ENCODE peak calls at places on chromosomes 7 and 10, in ten cellular contexts. One of them, this sample, is unnamed.

GRCh38 chr10:49362596-49363260 is 33.2 kb downstream of the DRGX start:
- DNase-seq in pulmonary artery endothelial cell: no peak
- DNase-seq in T-helper 2 cell: no peak
- DNase-seq in activated CD8-positive, alpha-beta T cell treated with anti-CD3 and anti-CD28 coated beads for 36 hours: no peak
- DNase-seq in T follicular helper cell: no peak
- DNase-seq in AG08395: no peak
- DNase-seq in effector memory CD8-positive, alpha-beta T cell: no peak
- DNase-seq in astrocyte of the spinal cord: no peak
- DNase-seq in NCI-H1417 treated with DMSO at 0.1 percent for 48 hours: no peak
- DNase-seq in endothelial cell of umbilical vein: no peak
- DNase-seq in this sample: no peak

GRCh38 chr7:78134256-78134655 is 335.7 kb downstream of the PHTF2 start:
- DNase-seq in pulmonary artery endothelial cell: no peak
- DNase-seq in T-helper 2 cell: no peak
- DNase-seq in activated CD8-positive, alpha-beta T cell treated with anti-CD3 and anti-CD28 coated beads for 36 hours: peak; percentile 2
- DNase-seq in T follicular helper cell: no peak
- DNase-seq in AG08395: peak; percentile 76
- DNase-seq in effector memory CD8-positive, alpha-beta T cell: no peak
- DNase-seq in astrocyte of the spinal cord: peak; percentile 53
- DNase-seq in NCI-H1417 treated with DMSO at 0.1 percent for 48 hours: no peak
- DNase-seq in endothelial cell of umbilical vein: peak; percentile 24
- DNase-seq in this sample: no peak

GRCh38 chr7:155340071-155340531 is 42.4 kb downstream of the INSIG1 start:
- DNase-seq in pulmonary artery endothelial cell: no peak
- DNase-seq in T-helper 2 cell: no peak
- DNase-seq in activated CD8-positive, alpha-beta T cell treated with anti-CD3 and anti-CD28 coated beads for 36 hours: no peak
- DNase-seq in T follicular helper cell: no peak
- DNase-seq in AG08395: no peak
- DNase-seq in effector memory CD8-positive, alpha-beta T cell: no peak
- DNase-seq in astrocyte of the spinal cord: no peak
- DNase-seq in NCI-H1417 treated with DMSO at 0.1 percent for 48 hours: no peak
- DNase-seq in endothelial cell of umbilical vein: no peak
- DNase-seq in this sample: no peak

GRCh38 chr7:136741941-136742340 is 126.5 kb upstream of the CHRM2 start:
- DNase-seq in pulmonary artery endothelial cell: no peak
- DNase-seq in T-helper 2 cell: no peak
- DNase-seq in activated CD8-positive, alpha-beta T cell treated with anti-CD3 and anti-CD28 coated beads for 36 hours: no peak
- DNase-seq in T follicular helper cell: no peak
- DNase-seq in AG08395: no peak
- DNase-seq in effector memory CD8-positive, alpha-beta T cell: no peak
- DNase-seq in astrocyte of the spinal cord: peak; percentile 2
- DNase-seq in NCI-H1417 treated with DMSO at 0.1 percent for 48 hours: no peak
- DNase-seq in endothelial cell of umbilical vein: no peak
- DNase-seq in this sample: no peak

GRCh38 chr10:56606202-56606601 is 245.1 kb upstream of the ZWINT start:
- DNase-seq in pulmonary artery endothelial cell: no peak
- DNase-seq in T-helper 2 cell: no peak
- DNase-seq in activated CD8-positive, alpha-beta T cell treated with anti-CD3 and anti-CD28 coated beads for 36 hours: no peak
- DNase-seq in T follicular helper cell: no peak
- DNase-seq in AG08395: no peak
- DNase-seq in effector memory CD8-positive, alpha-beta T cell: no peak
- DNase-seq in astrocyte of the spinal cord: no peak
- DNase-seq in NCI-H1417 treated with DMSO at 0.1 percent for 48 hours: no peak
- DNase-seq in endothelial cell of umbilical vein: no peak
- DNase-seq in this sample: no peak

GRCh38 chr10:35546824-35547225 is 58.3 kb upstream of the GJD4 start:
- DNase-seq in pulmonary artery endothelial cell: no peak
- DNase-seq in T-helper 2 cell: no peak
- DNase-seq in activated CD8-positive, alpha-beta T cell treated with anti-CD3 and anti-CD28 coated beads for 36 hours: no peak
- DNase-seq in T follicular helper cell: no peak
- DNase-seq in AG08395: no peak
- DNase-seq in effector memory CD8-positive, alpha-beta T cell: no peak
- DNase-seq in astrocyte of the spinal cord: peak; percentile 84
- DNase-seq in NCI-H1417 treated with DMSO at 0.1 percent for 48 hours: no peak
- DNase-seq in endothelial cell of umbilical vein: no peak
- DNase-seq in this sample: no peak

GRCh38 chr7:141558544-141559183 is 7.5 kb downstream of the AGK start:
- DNase-seq in pulmonary artery endothelial cell: no peak
- DNase-seq in T-helper 2 cell: no peak
- DNase-seq in activated CD8-positive, alpha-beta T cell treated with anti-CD3 and anti-CD28 coated beads for 36 hours: peak; percentile 32
- DNase-seq in T follicular helper cell: no peak
- DNase-seq in AG08395: no peak
- DNase-seq in effector memory CD8-positive, alpha-beta T cell: peak; percentile 22
- DNase-seq in astrocyte of the spinal cord: peak; percentile 83
- DNase-seq in NCI-H1417 treated with DMSO at 0.1 percent for 48 hours: peak; percentile 78
- DNase-seq in endothelial cell of umbilical vein: peak; percentile 37
- DNase-seq in this sample: no peak

GRCh38 chr7:155338632-155339320 is 41.1 kb downstream of the INSIG1 start:
- DNase-seq in pulmonary artery endothelial cell: no peak
- DNase-seq in T-helper 2 cell: no peak
- DNase-seq in activated CD8-positive, alpha-beta T cell treated with anti-CD3 and anti-CD28 coated beads for 36 hours: peak; percentile 79
- DNase-seq in T follicular helper cell: no peak
- DNase-seq in AG08395: no peak
- DNase-seq in effector memory CD8-positive, alpha-beta T cell: peak; percentile 46
- DNase-seq in astrocyte of the spinal cord: no peak
- DNase-seq in NCI-H1417 treated with DMSO at 0.1 percent for 48 hours: no peak
- DNase-seq in endothelial cell of umbilical vein: no peak
- DNase-seq in this sample: no peak

GRCh38 chr7:108103566-108104298 is 26.4 kb downstream of the LAMB4 start:
- DNase-seq in pulmonary artery endothelial cell: no peak
- DNase-seq in T-helper 2 cell: no peak
- DNase-seq in activated CD8-positive, alpha-beta T cell treated with anti-CD3 and anti-CD28 coated beads for 36 hours: no peak
- DNase-seq in T follicular helper cell: no peak
- DNase-seq in AG08395: no peak
- DNase-seq in effector memory CD8-positive, alpha-beta T cell: no peak
- DNase-seq in astrocyte of the spinal cord: no peak
- DNase-seq in NCI-H1417 treated with DMSO at 0.1 percent for 48 hours: no peak
- DNase-seq in endothelial cell of umbilical vein: no peak
- DNase-seq in this sample: no peak

GRCh38 chr7:148185050-148185449 is 405.5 kb upstream of the C7orf33 start:
- DNase-seq in pulmonary artery endothelial cell: no peak
- DNase-seq in T-helper 2 cell: no peak
- DNase-seq in activated CD8-positive, alpha-beta T cell treated with anti-CD3 and anti-CD28 coated beads for 36 hours: no peak
- DNase-seq in T follicular helper cell: no peak
- DNase-seq in AG08395: no peak
- DNase-seq in effector memory CD8-positive, alpha-beta T cell: no peak
- DNase-seq in astrocyte of the spinal cord: peak; percentile 0
- DNase-seq in NCI-H1417 treated with DMSO at 0.1 percent for 48 hours: no peak
- DNase-seq in endothelial cell of umbilical vein: no peak
- DNase-seq in this sample: no peak

GRCh38 chr10:7906128-7906527 is 87.8 kb downstream of the TAF3 start:
- DNase-seq in pulmonary artery endothelial cell: no peak
- DNase-seq in T-helper 2 cell: no peak
- DNase-seq in activated CD8-positive, alpha-beta T cell treated with anti-CD3 and anti-CD28 coated beads for 36 hours: no peak
- DNase-seq in T follicular helper cell: no peak
- DNase-seq in AG08395: no peak
- DNase-seq in effector memory CD8-positive, alpha-beta T cell: no peak
- DNase-seq in astrocyte of the spinal cord: no peak
- DNase-seq in NCI-H1417 treated with DMSO at 0.1 percent for 48 hours: no peak
- DNase-seq in endothelial cell of umbilical vein: no peak
- DNase-seq in this sample: no peak

GRCh38 chr10:34305189-34305588 is 509.9 kb downstream of the PARD3 start:
- DNase-seq in pulmonary artery endothelial cell: no peak
- DNase-seq in T-helper 2 cell: no peak
- DNase-seq in activated CD8-positive, alpha-beta T cell treated with anti-CD3 and anti-CD28 coated beads for 36 hours: peak; percentile 2
- DNase-seq in T follicular helper cell: no peak
- DNase-seq in AG08395: no peak
- DNase-seq in effector memory CD8-positive, alpha-beta T cell: no peak
- DNase-seq in astrocyte of the spinal cord: no peak
- DNase-seq in NCI-H1417 treated with DMSO at 0.1 percent for 48 hours: no peak
- DNase-seq in endothelial cell of umbilical vein: no peak
- DNase-seq in this sample: no peak

GRCh38 chr7:33619264-33619663 is 286.1 kb upstream of the BMPER start:
- DNase-seq in pulmonary artery endothelial cell: no peak
- DNase-seq in T-helper 2 cell: no peak
- DNase-seq in activated CD8-positive, alpha-beta T cell treated with anti-CD3 and anti-CD28 coated beads for 36 hours: no peak
- DNase-seq in T follicular helper cell: no peak
- DNase-seq in AG08395: no peak
- DNase-seq in effector memory CD8-positive, alpha-beta T cell: no peak
- DNase-seq in astrocyte of the spinal cord: no peak
- DNase-seq in NCI-H1417 treated with DMSO at 0.1 percent for 48 hours: no peak
- DNase-seq in endothelial cell of umbilical vein: no peak
- DNase-seq in this sample: no peak

GRCh38 chr7:127943541-127944521 is 87.4 kb downstream of the LRRC4 start:
- DNase-seq in pulmonary artery endothelial cell: no peak
- DNase-seq in T-helper 2 cell: no peak
- DNase-seq in activated CD8-positive, alpha-beta T cell treated with anti-CD3 and anti-CD28 coated beads for 36 hours: no peak
- DNase-seq in T follicular helper cell: no peak
- DNase-seq in AG08395: no peak
- DNase-seq in effector memory CD8-positive, alpha-beta T cell: no peak
- DNase-seq in astrocyte of the spinal cord: peak; percentile 68
- DNase-seq in NCI-H1417 treated with DMSO at 0.1 percent for 48 hours: no peak
- DNase-seq in endothelial cell of umbilical vein: no peak
- DNase-seq in this sample: no peak

GRCh38 chr10:119358567-119358966 is 151.2 kb downstream of the GRK5 start:
- DNase-seq in pulmonary artery endothelial cell: no peak
- DNase-seq in T-helper 2 cell: no peak
- DNase-seq in activated CD8-positive, alpha-beta T cell treated with anti-CD3 and anti-CD28 coated beads for 36 hours: no peak
- DNase-seq in T follicular helper cell: no peak
- DNase-seq in AG08395: no peak
- DNase-seq in effector memory CD8-positive, alpha-beta T cell: no peak
- DNase-seq in astrocyte of the spinal cord: no peak
- DNase-seq in NCI-H1417 treated with DMSO at 0.1 percent for 48 hours: no peak
- DNase-seq in endothelial cell of umbilical vein: no peak
- DNase-seq in this sample: no peak

GRCh38 chr10:49633327-49634045 is 19.6 kb downstream of the CHAT start:
- DNase-seq in pulmonary artery endothelial cell: no peak
- DNase-seq in T-helper 2 cell: no peak
- DNase-seq in activated CD8-positive, alpha-beta T cell treated with anti-CD3 and anti-CD28 coated beads for 36 hours: no peak
- DNase-seq in T follicular helper cell: no peak
- DNase-seq in AG08395: no peak
- DNase-seq in effector memory CD8-positive, alpha-beta T cell: no peak
- DNase-seq in astrocyte of the spinal cord: no peak
- DNase-seq in NCI-H1417 treated with DMSO at 0.1 percent for 48 hours: no peak
- DNase-seq in endothelial cell of umbilical vein: no peak
- DNase-seq in this sample: no peak

GRCh38 chr7:112154690-112155089 is 51.5 kb downstream of the DOCK4 start:
- DNase-seq in pulmonary artery endothelial cell: no peak
- DNase-seq in T-helper 2 cell: no peak
- DNase-seq in activated CD8-positive, alpha-beta T cell treated with anti-CD3 and anti-CD28 coated beads for 36 hours: no peak
- DNase-seq in T follicular helper cell: no peak
- DNase-seq in AG08395: no peak
- DNase-seq in effector memory CD8-positive, alpha-beta T cell: no peak
- DNase-seq in astrocyte of the spinal cord: no peak
- DNase-seq in NCI-H1417 treated with DMSO at 0.1 percent for 48 hours: no peak
- DNase-seq in endothelial cell of umbilical vein: no peak
- DNase-seq in this sample: no peak

GRCh38 chr7:43196379-43196778 is 83.9 kb downstream of the HECW1 start:
- DNase-seq in pulmonary artery endothelial cell: no peak
- DNase-seq in T-helper 2 cell: no peak
- DNase-seq in activated CD8-positive, alpha-beta T cell treated with anti-CD3 and anti-CD28 coated beads for 36 hours: no peak
- DNase-seq in T follicular helper cell: no peak
- DNase-seq in AG08395: no peak
- DNase-seq in effector memory CD8-positive, alpha-beta T cell: no peak
- DNase-seq in astrocyte of the spinal cord: peak; percentile 16
- DNase-seq in NCI-H1417 treated with DMSO at 0.1 percent for 48 hours: no peak
- DNase-seq in endothelial cell of umbilical vein: no peak
- DNase-seq in this sample: no peak

GRCh38 chr10:10092581-10092980 is 925.1 kb upstream of the CELF2 start:
- DNase-seq in pulmonary artery endothelial cell: no peak
- DNase-seq in T-helper 2 cell: no peak
- DNase-seq in activated CD8-positive, alpha-beta T cell treated with anti-CD3 and anti-CD28 coated beads for 36 hours: no peak
- DNase-seq in T follicular helper cell: no peak
- DNase-seq in AG08395: peak; percentile 8
- DNase-seq in effector memory CD8-positive, alpha-beta T cell: no peak
- DNase-seq in astrocyte of the spinal cord: peak; percentile 6
- DNase-seq in NCI-H1417 treated with DMSO at 0.1 percent for 48 hours: no peak
- DNase-seq in endothelial cell of umbilical vein: no peak
- DNase-seq in this sample: no peak

GRCh38 chr10:90587081-90587491 is 270.8 kb downstream of the HTR7 start:
- DNase-seq in pulmonary artery endothelial cell: no peak
- DNase-seq in T-helper 2 cell: no peak
- DNase-seq in activated CD8-positive, alpha-beta T cell treated with anti-CD3 and anti-CD28 coated beads for 36 hours: no peak
- DNase-seq in T follicular helper cell: no peak
- DNase-seq in AG08395: no peak
- DNase-seq in effector memory CD8-positive, alpha-beta T cell: no peak
- DNase-seq in astrocyte of the spinal cord: peak; percentile 86
- DNase-seq in NCI-H1417 treated with DMSO at 0.1 percent for 48 hours: no peak
- DNase-seq in endothelial cell of umbilical vein: peak; percentile 40
- DNase-seq in this sample: no peak